ENCODE peak calls at places on chromosome 19, in four cellular contexts. K, D, R and V are unnamed samples.

GRCh38 chr19:41299755-41300089 is 10.2 kb upstream of the CCDC97 start:
- DNase-seq in K (no peak), D (no peak), R (no peak), V (no peak)

GRCh38 chr19:42596391-42597071 is 1.8 kb upstream of the CEACAM8 start:
- DNase-seq in K (peak; percentile 36), D (peak; percentile 61), R (no peak), V (peak; percentile 68)

GRCh38 chr19:339262-339887 is 5.2 kb downstream of the MIER2 start:
- DNase-seq in K (no peak), D (no peak), R (no peak), V (no peak)

GRCh38 chr19:34645551-34645950 is 31.4 kb downstream of the SCGB2B2 start:
- DNase-seq in K (no peak), D (no peak), R (no peak), V (no peak)

GRCh38 chr19:10286803-10287737 is at the start of gene ICAM4:
- DNase-seq in K (no peak), D (peak; percentile 86), R (peak; percentile 63), V (peak; percentile 71)

GRCh38 chr19:34452671-34453253 is 24.6 kb downstream of the UBA2 start:
- DNase-seq in K (no peak), D (no peak), R (no peak), V (no peak)

GRCh38 chr19:3979289-3979673 is 6.0 kb downstream of the EEF2 start:
- DNase-seq in K (no peak), D (no peak), R (no peak), V (no peak)

GRCh38 chr19:9834302-9834725 is 804 bp upstream of the PIN1 start:
- DNase-seq in K (no peak), D (no peak), R (no peak), V (no peak)

GRCh38 chr19:374183-374885 is 29.7 kb upstream of the MIER2 start:
- DNase-seq in K (no peak), D (no peak), R (no peak), V (no peak)

GRCh38 chr19:17948474-17948966 is 15.7 kb downstream of the CCDC124 start:
- DNase-seq in K (no peak), D (no peak), R (no peak), V (peak; percentile 71)

GRCh38 chr19:53102701-53103140 is 501 bp downstream of the ZNF160 start:
- DNase-seq in K (peak; percentile 29), D (no peak), R (no peak), V (peak; percentile 27)

GRCh38 chr19:3690551-3691371 is 9.5 kb downstream of the PIP5K1C start:
- DNase-seq in K (no peak), D (no peak), R (no peak), V (no peak)

GRCh38 chr19:5138606-5139594 is 170.0 kb downstream of the KDM4B start:
- DNase-seq in K (no peak), D (peak; percentile 42), R (no peak), V (no peak)

GRCh38 chr19:41239363-41239762 is 20.3 kb downstream of the AXL start:
- DNase-seq in K (no peak), D (no peak), R (no peak), V (no peak)

GRCh38 chr19:2803486-2804155 is 16.0 kb upstream of the ZNF554 start:
- DNase-seq in K (no peak), D (no peak), R (no peak), V (no peak)

GRCh38 chr19:49666120-49666444 is 349 bp downstream of the BCL2L12 start:
- DNase-seq in K (peak; percentile 47), D (no peak), R (no peak), V (peak; percentile 60)

GRCh38 chr19:12794196-12794921 is 3.1 kb downstream of the JUNB start:
- DNase-seq in K (peak; percentile 66), D (no peak), R (no peak), V (no peak)

GRCh38 chr19:7934766-7935165 is 8.7 kb downstream of the TIMM44 start:
- DNase-seq in K (no peak), D (no peak), R (no peak), V (no peak)

GRCh38 chr19:7833225-7834156 is 3.5 kb downstream of the EVI5L start:
- DNase-seq in K (peak; percentile 67), D (peak; percentile 37), R (peak; percentile 29), V (no peak)

GRCh38 chr19:3656073-3656746 is 29.6 kb upstream of the CACTIN start:
- DNase-seq in K (no peak), D (no peak), R (no peak), V (no peak)

GRCh38 chr19:40650749-40651305 is 39.6 kb downstream of the NUMBL start:
- DNase-seq in K (no peak), D (no peak), R (no peak), V (no peak)

GRCh38 chr19:36489920-36490415 is 607 bp upstream of the ZNF566 start:
- DNase-seq in K (peak; percentile 98), D (peak; percentile 90), R (peak; percentile 94), V (peak; percentile 86)

DNA sequence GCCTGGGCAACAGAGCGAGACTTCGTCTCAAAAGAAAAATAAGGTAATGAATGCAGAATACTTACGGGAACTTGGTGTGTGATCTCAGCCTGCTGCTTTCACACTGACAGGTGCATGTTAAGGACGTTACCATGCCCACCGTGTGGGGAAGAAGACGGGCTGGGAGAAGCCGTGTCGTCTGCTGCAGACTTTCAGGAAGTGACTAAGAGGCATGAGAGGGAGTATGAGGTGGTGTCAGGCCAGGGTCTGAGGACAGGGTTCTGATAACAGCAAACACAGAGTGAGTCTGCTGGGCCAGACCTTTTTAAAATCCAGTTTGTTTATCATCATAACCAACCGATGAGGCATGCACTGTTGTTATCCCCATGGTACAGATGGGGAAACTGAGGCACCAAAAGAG is 13.6 kb upstream of the GALP start:
- DNase-seq in K (no peak), D (peak; percentile 67), R (no peak), V (no peak)
- TF ChIP-seq HMGXB4 in K (no peak), D (no peak), R (no peak), V (no peak)

GRCh38 chr19:29849234-29849633 is 37.4 kb downstream of the CCNE1 start:
- DNase-seq in K (no peak), D (no peak), R (no peak), V (no peak)

GRCh38 chr19:29844891-29845575 is 33.2 kb downstream of the CCNE1 start:
- DNase-seq in K (peak; percentile 99), D (peak; percentile 93), R (peak; percentile 89), V (peak; percentile 93)

GRCh38 chr19:29842471-29843179 is 30.8 kb downstream of the CCNE1 start:
- DNase-seq in K (no peak), D (no peak), R (no peak), V (no peak)

GRCh38 chr19:29843180-29844051 is 31.6 kb downstream of the CCNE1 start:
- DNase-seq in K (no peak), D (no peak), R (no peak), V (peak; percentile 34)

DNA sequence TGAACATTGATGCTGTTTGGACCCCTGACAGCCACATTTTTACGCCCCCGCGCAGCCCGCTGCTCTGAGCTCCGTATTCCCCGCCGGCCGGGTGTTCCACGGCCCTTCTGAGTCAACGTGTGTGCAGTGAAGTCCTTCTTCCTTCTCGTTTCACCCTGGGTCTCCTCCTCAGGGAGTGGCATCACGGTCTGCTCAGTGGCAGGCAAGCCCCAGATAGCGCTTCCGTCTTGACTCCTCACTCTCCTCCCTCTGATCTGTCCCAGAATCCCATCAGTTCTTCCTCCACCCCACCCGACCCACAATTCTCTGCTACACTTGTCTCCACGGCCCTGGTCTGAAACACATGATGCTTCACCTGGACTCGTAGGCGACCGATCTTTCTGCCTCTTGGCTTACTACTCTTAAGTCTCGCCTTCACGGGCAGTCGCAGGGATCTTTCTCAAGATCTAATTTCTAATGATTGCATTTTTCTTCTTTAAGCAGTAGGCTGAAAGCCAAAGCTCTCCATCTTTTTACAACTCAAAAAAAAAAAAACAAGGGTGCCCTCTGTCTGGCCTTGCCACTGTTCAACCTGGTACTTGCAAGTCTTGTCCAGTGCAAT is 33.9 kb downstream of the CCNE1 start:
- DNase-seq in K (peak; percentile 84), D (peak; percentile 29), R (no peak), V (no peak)
- TF ChIP-seq HMGXB4 in K (no peak), D (no peak), R (no peak), V (no peak)

DNA sequence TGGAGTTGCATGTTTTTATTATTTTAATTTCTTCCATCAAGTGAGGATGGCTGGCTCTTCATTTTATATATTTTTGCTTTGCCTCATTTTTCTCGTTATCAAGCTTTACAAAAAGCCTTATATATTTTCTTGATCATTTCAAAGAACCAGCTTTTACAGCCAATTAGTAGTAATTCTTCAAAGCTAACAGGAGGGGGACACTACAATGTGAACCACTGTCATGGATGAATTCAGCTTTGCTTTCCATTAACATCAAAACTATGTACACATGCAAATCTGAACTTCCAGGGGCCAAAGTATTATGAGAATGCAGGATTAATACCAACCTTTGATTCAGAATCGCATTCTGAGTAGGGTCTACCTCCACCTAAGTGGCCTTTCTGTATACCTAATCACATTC is 11.1 kb downstream of the UQCRFS1 start:
- DNase-seq in K (peak; percentile 24), D (no peak), R (no peak), V (no peak)
- TF ChIP-seq HMGXB4 in K (no peak), D (no peak), R (no peak), V (no peak)

DNA sequence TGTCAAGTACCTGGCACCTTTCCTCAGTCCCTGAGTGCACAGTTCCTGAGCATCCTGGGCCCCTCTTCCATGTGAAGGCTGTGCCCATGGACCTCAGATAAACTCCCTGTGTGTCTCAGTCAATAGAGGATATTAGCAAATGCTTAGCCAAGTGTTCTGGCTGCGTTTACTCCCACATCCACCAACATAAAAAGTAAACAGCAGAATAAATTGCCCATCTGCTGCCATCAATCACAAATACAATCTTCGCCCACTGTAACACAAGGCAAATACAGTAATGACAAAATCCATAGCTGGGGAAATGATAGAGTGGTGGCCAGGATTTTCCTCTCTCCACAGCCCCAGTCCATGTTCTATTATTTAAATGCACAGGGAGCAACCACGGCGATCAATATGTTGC is 376.6 kb downstream of the UQCRFS1 start:
- DNase-seq in K (no peak), D (no peak), R (no peak), V (no peak)
- TF ChIP-seq HMGXB4 in K (no peak), D (no peak), R (no peak), V (no peak)

DNA sequence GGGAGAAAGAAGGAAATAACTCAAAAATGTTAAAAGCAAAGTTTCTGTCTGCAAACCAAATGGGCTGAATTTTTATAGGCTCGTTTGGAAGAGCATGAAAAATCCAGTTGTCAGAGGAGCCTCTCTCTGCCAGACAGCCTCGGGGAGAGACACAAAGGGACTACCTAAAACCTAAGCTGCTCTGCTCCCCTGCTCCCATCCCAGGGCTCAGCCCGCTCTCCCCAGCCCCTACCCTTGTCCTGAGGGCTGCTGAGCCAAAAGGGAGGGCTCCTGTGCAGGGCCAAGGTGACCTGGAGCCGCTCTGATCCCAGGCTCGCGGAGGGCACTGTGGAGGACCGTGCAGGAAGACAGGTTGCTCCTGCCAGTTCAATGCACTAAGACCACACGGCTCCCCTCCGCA is 96.7 kb upstream of the UQCRFS1 start:
- DNase-seq in K (no peak), D (no peak), R (no peak), V (no peak)
- TF ChIP-seq HMGXB4 in K (no peak), D (no peak), R (no peak), V (no peak)

GRCh38 chr19:33309826-33310225 is 7.5 kb upstream of the CEBPA start:
- DNase-seq in K (no peak), D (no peak), R (no peak), V (no peak)

GRCh38 chr19:33310606-33311325 is 8.4 kb upstream of the CEBPA start:
- DNase-seq in K (no peak), D (no peak), R (no peak), V (no peak)

GRCh38 chr19:33312065-33312464 is 9.7 kb upstream of the CEBPA start:
- DNase-seq in K (no peak), D (no peak), R (no peak), V (no peak)

GRCh38 chr19:33306853-33307792 is 4.8 kb upstream of the CEBPA start:
- DNase-seq in K (no peak), D (no peak), R (no peak), V (no peak)

GRCh38 chr19:33311326-33311682 is 9.0 kb upstream of the CEBPA start:
- DNase-seq in K (no peak), D (peak; percentile 39), R (no peak), V (peak; percentile 52)
- TF ChIP-seq HMGXB4 in K (no peak), D (no peak), R (no peak), V (no peak)